ENCODE peak calls at places on chromosome 17, in nine cellular contexts. One of them, this sample, is unnamed.

GRCh38 chr17:40548982-40549680 is 16.1 kb downstream of the CCR7 start:
- DNase-seq in SHP77: peak
- DNase-seq in amniotic epithelial cell: peak
- DNase-seq in naive B cell: no peak
- DNase-seq in esophagus squamous epithelium: no peak
- DNase-seq in mucosa of gallbladder: peak
- DNase-seq in H1: no peak
- DNase-seq in NCI-H460: peak
- DNase-seq in heart left ventricle: no peak
- DNase-seq in this sample: peak

GRCh38 chr17:39212841-39213480 is 12.8 kb downstream of the STAC2 start:
- DNase-seq in SHP77: no peak
- DNase-seq in amniotic epithelial cell: no peak
- DNase-seq in naive B cell: no peak
- DNase-seq in esophagus squamous epithelium: no peak
- DNase-seq in mucosa of gallbladder: no peak
- DNase-seq in H1: no peak
- DNase-seq in NCI-H460: no peak
- DNase-seq in heart left ventricle: no peak
- DNase-seq in this sample: no peak

GRCh38 chr17:49612721-49613120 is 37.0 kb downstream of the NXPH3 start:
- DNase-seq in SHP77: no peak
- DNase-seq in amniotic epithelial cell: no peak
- DNase-seq in naive B cell: no peak
- DNase-seq in esophagus squamous epithelium: no peak
- DNase-seq in mucosa of gallbladder: no peak
- DNase-seq in H1: no peak
- DNase-seq in NCI-H460: no peak
- DNase-seq in heart left ventricle: no peak
- DNase-seq in this sample: no peak

GRCh38 chr17:19403021-19403420 is 8.0 kb upstream of the RNF112 start:
- DNase-seq in SHP77: no peak
- DNase-seq in amniotic epithelial cell: no peak
- DNase-seq in naive B cell: no peak
- DNase-seq in esophagus squamous epithelium: no peak
- DNase-seq in mucosa of gallbladder: no peak
- DNase-seq in H1: no peak
- DNase-seq in NCI-H460: no peak
- DNase-seq in heart left ventricle: no peak
- DNase-seq in this sample: no peak

GRCh38 chr17:50209472-50210248 is 8.2 kb upstream of the COL1A1 start:
- DNase-seq in SHP77: no peak
- DNase-seq in amniotic epithelial cell: peak
- DNase-seq in naive B cell: no peak
- DNase-seq in esophagus squamous epithelium: no peak
- DNase-seq in mucosa of gallbladder: peak
- DNase-seq in H1: no peak
- DNase-seq in NCI-H460: no peak
- DNase-seq in heart left ventricle: peak
- DNase-seq in this sample: peak

GRCh38 chr17:27384261-27384701 is 72.0 kb upstream of the KSR1 start:
- DNase-seq in SHP77: no peak
- DNase-seq in amniotic epithelial cell: peak
- DNase-seq in naive B cell: no peak
- DNase-seq in esophagus squamous epithelium: no peak
- DNase-seq in mucosa of gallbladder: peak
- DNase-seq in H1: no peak
- DNase-seq in NCI-H460: peak
- DNase-seq in heart left ventricle: peak
- DNase-seq in this sample: peak

GRCh38 chr17:7909080-7909479 is 7.0 kb downstream of the RNF227 start:
- DNase-seq in SHP77: no peak
- DNase-seq in amniotic epithelial cell: no peak
- DNase-seq in naive B cell: no peak
- DNase-seq in esophagus squamous epithelium: no peak
- DNase-seq in mucosa of gallbladder: no peak
- DNase-seq in H1: no peak
- DNase-seq in NCI-H460: no peak
- DNase-seq in heart left ventricle: no peak
- DNase-seq in this sample: no peak

GRCh38 chr17:32445075-32445427 is 741 bp downstream of the PSMD11 start:
- DNase-seq in SHP77: no peak
- DNase-seq in amniotic epithelial cell: peak
- DNase-seq in naive B cell: no peak
- DNase-seq in esophagus squamous epithelium: no peak
- DNase-seq in mucosa of gallbladder: peak
- DNase-seq in H1: no peak
- DNase-seq in NCI-H460: peak
- DNase-seq in heart left ventricle: peak
- DNase-seq in this sample: no peak

GRCh38 chr17:73404246-73404645 is 92.4 kb upstream of the CDC42EP4 start:
- DNase-seq in SHP77: peak
- DNase-seq in amniotic epithelial cell: no peak
- DNase-seq in naive B cell: no peak
- DNase-seq in esophagus squamous epithelium: no peak
- DNase-seq in mucosa of gallbladder: no peak
- DNase-seq in H1: no peak
- DNase-seq in NCI-H460: no peak
- DNase-seq in heart left ventricle: no peak
- DNase-seq in this sample: no peak

GRCh38 chr17:79534111-79534510 is 76.7 kb downstream of the RBFOX3 start:
- DNase-seq in SHP77: no peak
- DNase-seq in amniotic epithelial cell: no peak
- DNase-seq in naive B cell: no peak
- DNase-seq in esophagus squamous epithelium: no peak
- DNase-seq in mucosa of gallbladder: no peak
- DNase-seq in H1: no peak
- DNase-seq in NCI-H460: no peak
- DNase-seq in heart left ventricle: no peak
- DNase-seq in this sample: no peak

GRCh38 chr17:11144358-11145233 is 96.4 kb upstream of the SHISA6 start:
- DNase-seq in SHP77: peak
- DNase-seq in amniotic epithelial cell: no peak
- DNase-seq in naive B cell: no peak
- DNase-seq in esophagus squamous epithelium: no peak
- DNase-seq in mucosa of gallbladder: peak
- DNase-seq in H1: peak
- DNase-seq in NCI-H460: peak
- DNase-seq in heart left ventricle: no peak
- DNase-seq in this sample: no peak

GRCh38 chr17:40068917-40069750 is 6.4 kb downstream of the THRA start:
- DNase-seq in SHP77: peak
- DNase-seq in amniotic epithelial cell: peak
- DNase-seq in naive B cell: peak
- DNase-seq in esophagus squamous epithelium: no peak
- DNase-seq in mucosa of gallbladder: peak
- DNase-seq in H1: no peak
- DNase-seq in NCI-H460: peak
- DNase-seq in heart left ventricle: peak
- DNase-seq in this sample: peak

GRCh38 chr17:30363715-30364202 is 15.0 kb upstream of the CPD start:
- DNase-seq in SHP77: no peak
- DNase-seq in amniotic epithelial cell: peak
- DNase-seq in naive B cell: peak
- DNase-seq in esophagus squamous epithelium: no peak
- DNase-seq in mucosa of gallbladder: peak
- DNase-seq in H1: no peak
- DNase-seq in NCI-H460: no peak
- DNase-seq in heart left ventricle: no peak
- DNase-seq in this sample: no peak

GRCh38 chr17:3167574-3167973 is 29.7 kb upstream of the OR1A2 start:
- DNase-seq in SHP77: no peak
- DNase-seq in amniotic epithelial cell: no peak
- DNase-seq in naive B cell: peak
- DNase-seq in esophagus squamous epithelium: no peak
- DNase-seq in mucosa of gallbladder: no peak
- DNase-seq in H1: no peak
- DNase-seq in NCI-H460: no peak
- DNase-seq in heart left ventricle: no peak
- DNase-seq in this sample: no peak

GRCh38 chr17:46212634-46213435 is 19.6 kb upstream of the KANSL1 start:
- DNase-seq in SHP77: peak
- DNase-seq in amniotic epithelial cell: peak
- DNase-seq in naive B cell: peak
- DNase-seq in esophagus squamous epithelium: no peak
- DNase-seq in mucosa of gallbladder: peak
- DNase-seq in H1: no peak
- DNase-seq in NCI-H460: peak
- DNase-seq in heart left ventricle: peak
- DNase-seq in this sample: peak

GRCh38 chr17:951388-952132 is 28.0 kb downstream of the NXN start:
- DNase-seq in SHP77: no peak
- DNase-seq in amniotic epithelial cell: peak
- DNase-seq in naive B cell: no peak
- DNase-seq in esophagus squamous epithelium: no peak
- DNase-seq in mucosa of gallbladder: no peak
- DNase-seq in H1: peak
- DNase-seq in NCI-H460: no peak
- DNase-seq in heart left ventricle: no peak
- DNase-seq in this sample: no peak

GRCh38 chr17:42373896-42374295 is 14.3 kb downstream of the STAT3 start:
- DNase-seq in SHP77: no peak
- DNase-seq in amniotic epithelial cell: no peak
- DNase-seq in naive B cell: no peak
- DNase-seq in esophagus squamous epithelium: no peak
- DNase-seq in mucosa of gallbladder: no peak
- DNase-seq in H1: no peak
- DNase-seq in NCI-H460: no peak
- DNase-seq in heart left ventricle: no peak
- DNase-seq in this sample: no peak

GRCh38 chr17:36212958-36213357 is 2.1 kb downstream of the CCL4L2 start:
- DNase-seq in SHP77: no peak
- DNase-seq in amniotic epithelial cell: no peak
- DNase-seq in naive B cell: no peak
- DNase-seq in esophagus squamous epithelium: no peak
- DNase-seq in mucosa of gallbladder: no peak
- DNase-seq in H1: no peak
- DNase-seq in NCI-H460: no peak
- DNase-seq in heart left ventricle: no peak
- DNase-seq in this sample: no peak

GRCh38 chr17:9256361-9256943 is 235.1 kb downstream of the NTN1 start:
- DNase-seq in SHP77: no peak
- DNase-seq in amniotic epithelial cell: no peak
- DNase-seq in naive B cell: peak
- DNase-seq in esophagus squamous epithelium: no peak
- DNase-seq in mucosa of gallbladder: no peak
- DNase-seq in H1: no peak
- DNase-seq in NCI-H460: no peak
- DNase-seq in heart left ventricle: no peak
- DNase-seq in this sample: no peak

GRCh38 chr17:68289936-68290267 is 1.0 kb downstream of the SLC16A6 start:
- DNase-seq in SHP77: no peak
- DNase-seq in amniotic epithelial cell: no peak
- DNase-seq in naive B cell: peak
- DNase-seq in esophagus squamous epithelium: no peak
- DNase-seq in mucosa of gallbladder: no peak
- DNase-seq in H1: no peak
- DNase-seq in NCI-H460: no peak
- DNase-seq in heart left ventricle: no peak
- DNase-seq in this sample: no peak

GRCh38 chr17:260031-260791 is 78.8 kb upstream of the DOC2B start:
- DNase-seq in SHP77: no peak
- DNase-seq in amniotic epithelial cell: no peak
- DNase-seq in naive B cell: no peak
- DNase-seq in esophagus squamous epithelium: no peak
- DNase-seq in mucosa of gallbladder: no peak
- DNase-seq in H1: peak
- DNase-seq in NCI-H460: no peak
- DNase-seq in heart left ventricle: peak
- DNase-seq in this sample: peak

GRCh38 chr17:45006927-45007461 is 38.9 kb upstream of the C1QL1 start:
- DNase-seq in SHP77: no peak
- DNase-seq in amniotic epithelial cell: no peak
- DNase-seq in naive B cell: no peak
- DNase-seq in esophagus squamous epithelium: no peak
- DNase-seq in mucosa of gallbladder: no peak
- DNase-seq in H1: no peak
- DNase-seq in NCI-H460: no peak
- DNase-seq in heart left ventricle: no peak
- DNase-seq in this sample: no peak

GRCh38 chr17:54980372-54980771 is 11.8 kb downstream of the STXBP4 start:
- DNase-seq in SHP77: no peak
- DNase-seq in amniotic epithelial cell: no peak
- DNase-seq in naive B cell: no peak
- DNase-seq in esophagus squamous epithelium: no peak
- DNase-seq in mucosa of gallbladder: no peak
- DNase-seq in H1: no peak
- DNase-seq in NCI-H460: no peak
- DNase-seq in heart left ventricle: no peak
- DNase-seq in this sample: no peak

GRCh38 chr17:10799407-10799806 is 4.5 kb downstream of the TMEM238L start:
- DNase-seq in SHP77: no peak
- DNase-seq in amniotic epithelial cell: no peak
- DNase-seq in naive B cell: no peak
- DNase-seq in esophagus squamous epithelium: no peak
- DNase-seq in mucosa of gallbladder: no peak
- DNase-seq in H1: no peak
- DNase-seq in NCI-H460: no peak
- DNase-seq in heart left ventricle: no peak
- DNase-seq in this sample: no peak

GRCh38 chr17:6523330-6523729 is 33.0 kb downstream of the PITPNM3 start:
- DNase-seq in SHP77: no peak
- DNase-seq in amniotic epithelial cell: peak
- DNase-seq in naive B cell: no peak
- DNase-seq in esophagus squamous epithelium: no peak
- DNase-seq in mucosa of gallbladder: peak
- DNase-seq in H1: peak
- DNase-seq in NCI-H460: no peak
- DNase-seq in heart left ventricle: no peak
- DNase-seq in this sample: no peak

GRCh38 chr17:42673885-42674754 is 2.7 kb downstream of the PLEKHH3 start:
- DNase-seq in SHP77: no peak
- DNase-seq in amniotic epithelial cell: peak
- DNase-seq in naive B cell: no peak
- DNase-seq in esophagus squamous epithelium: no peak
- DNase-seq in mucosa of gallbladder: no peak
- DNase-seq in H1: no peak
- DNase-seq in NCI-H460: peak
- DNase-seq in heart left ventricle: peak
- DNase-seq in this sample: peak

GRCh38 chr17:9240659-9241370 is 219.5 kb downstream of the NTN1 start:
- DNase-seq in SHP77: peak
- DNase-seq in amniotic epithelial cell: no peak
- DNase-seq in naive B cell: no peak
- DNase-seq in esophagus squamous epithelium: no peak
- DNase-seq in mucosa of gallbladder: peak
- DNase-seq in H1: peak
- DNase-seq in NCI-H460: no peak
- DNase-seq in heart left ventricle: peak
- DNase-seq in this sample: peak

GRCh38 chr17:10172241-10172741 is 26.1 kb downstream of the GAS7 start:
- DNase-seq in SHP77: no peak
- DNase-seq in amniotic epithelial cell: peak
- DNase-seq in naive B cell: peak
- DNase-seq in esophagus squamous epithelium: no peak
- DNase-seq in mucosa of gallbladder: no peak
- DNase-seq in H1: no peak
- DNase-seq in NCI-H460: no peak
- DNase-seq in heart left ventricle: no peak
- DNase-seq in this sample: no peak

GRCh38 chr17:81471804-81472456 is 40.7 kb downstream of the ACTG1 start:
- DNase-seq in SHP77: peak
- DNase-seq in amniotic epithelial cell: peak
- DNase-seq in naive B cell: no peak
- DNase-seq in esophagus squamous epithelium: no peak
- DNase-seq in mucosa of gallbladder: peak
- DNase-seq in H1: no peak
- DNase-seq in NCI-H460: no peak
- DNase-seq in heart left ventricle: peak
- DNase-seq in this sample: no peak

GRCh38 chr17:32833076-32833475 is 43.8 kb downstream of the MYO1D start:
- DNase-seq in SHP77: no peak
- DNase-seq in amniotic epithelial cell: no peak
- DNase-seq in naive B cell: no peak
- DNase-seq in esophagus squamous epithelium: no peak
- DNase-seq in mucosa of gallbladder: no peak
- DNase-seq in H1: no peak
- DNase-seq in NCI-H460: no peak
- DNase-seq in heart left ventricle: no peak
- DNase-seq in this sample: no peak

GRCh38 chr17:40314557-40314953 is 5.6 kb downstream of the RARA start:
- DNase-seq in SHP77: peak
- DNase-seq in amniotic epithelial cell: peak
- DNase-seq in naive B cell: peak
- DNase-seq in esophagus squamous epithelium: no peak
- DNase-seq in mucosa of gallbladder: peak
- DNase-seq in H1: no peak
- DNase-seq in NCI-H460: peak
- DNase-seq in heart left ventricle: peak
- DNase-seq in this sample: peak

This sample was measured in ascending aorta.